ENCODE peak calls at places on chromosome 14, in ten cellular contexts. G is left ventricle myocardium inferior, A is IMR-90, X is pancreas, M is astrocyte of the spinal cord, Y is colonic mucosa, R is sigmoid colon, W is GM12865, E is choroid plexus epithelial cell, N is tibial artery. H is an unnamed sample.
A peak's percentile ranks its signal among the peaks of the same experiment; 100 is the strongest.

GRCh38 chr14:91417983-91418386 is 365 bp upstream of the CCDC88C start:
- DNase-seq in X (peak; percentile 59), E (no peak), N (no peak), Y (no peak), G (no peak), M (no peak), R (no peak), W (peak; percentile 85), A (no peak), H (no peak)

GRCh38 chr14:61388976-61389576 is 67.7 kb downstream of the PRKCH start:
- DNase-seq in N (no peak), W (no peak), A (no peak), X (no peak), G (no peak), R (no peak), M (peak; percentile 6), Y (no peak), E (no peak), H (peak; percentile 42)

GRCh38 chr14:94114589-94115067 is 4.1 kb downstream of the IFI27 start:
- DNase-seq in A (no peak), Y (no peak), M (no peak), X (no peak), N (no peak), R (peak; percentile 51), E (no peak), G (no peak), W (no peak), H (no peak)

GRCh38 chr14:82075566-82075965 is 541.9 kb upstream of the SEL1L start:
- DNase-seq in X (peak; percentile 40), E (peak; percentile 3), A (no peak), N (no peak), G (peak; percentile 16), R (no peak), M (no peak), W (peak; percentile 17), Y (no peak), H (no peak)

GRCh38 chr14:38553586-38553985 is 297.7 kb upstream of the CLEC14A start:
- DNase-seq in M (peak; percentile 82), N (no peak), R (no peak), G (no peak), E (peak; percentile 44), Y (no peak), A (peak; percentile 89), W (no peak), X (no peak), H (peak; percentile 67)

GRCh38 chr14:61342486-61342885 is 21.1 kb downstream of the PRKCH start:
- DNase-seq in E (no peak), A (no peak), R (no peak), W (peak; percentile 59), N (no peak), M (no peak), G (no peak), X (no peak), Y (no peak), H (no peak)

GRCh38 chr14:104598461-104599273 is 5.9 kb downstream of the TMEM179 start:
- DNase-seq in W (no peak), Y (no peak), M (no peak), R (no peak), N (no peak), A (no peak), G (no peak), X (no peak), E (no peak), H (no peak)

GRCh38 chr14:79011091-79011919 is 841.1 kb downstream of the NRXN3 start:
- DNase-seq in N (no peak), Y (peak; percentile 18), A (peak; percentile 84), M (peak; percentile 81), R (no peak), X (peak; percentile 13), W (peak; percentile 45), E (peak; percentile 74), G (no peak), H (peak; percentile 78)

GRCh38 chr14:51682411-51682810 is 30.7 kb downstream of the FRMD6 start:
- DNase-seq in M (no peak), R (no peak), E (peak; percentile 80), W (no peak), N (no peak), X (no peak), Y (no peak), A (peak; percentile 57), G (no peak), H (peak; percentile 66)

GRCh38 chr14:37122288-37122687 is 50.1 kb downstream of the SLC25A21 start:
- DNase-seq in N (no peak), X (no peak), E (peak; percentile 64), Y (no peak), R (no peak), A (peak; percentile 85), M (peak; percentile 86), G (no peak), W (no peak), H (peak; percentile 80)

GRCh38 chr14:85554106-85554505 is 24.2 kb downstream of the FLRT2 start:
- DNase-seq in G (no peak), E (peak; percentile 39), M (no peak), N (no peak), W (no peak), A (peak; percentile 53), Y (no peak), X (no peak), R (no peak), H (no peak)

GRCh38 chr14:73752297-73752992 is 38.3 kb upstream of the PNMA1 start:
- DNase-seq in W (peak; percentile 54), M (peak; percentile 92), X (peak; percentile 58), N (peak; percentile 66), G (peak; percentile 81), R (peak; percentile 96), Y (peak; percentile 81), E (peak; percentile 67), A (peak; percentile 45), H (peak; percentile 29)

GRCh38 chr14:36317650-36318049 is 2.8 kb downstream of the MBIP start:
- DNase-seq in N (no peak), R (no peak), E (no peak), X (no peak), W (no peak), G (no peak), Y (no peak), A (peak; percentile 11), M (no peak), H (peak; percentile 26)

GRCh38 chr14:36665887-36666415 is 4.3 kb downstream of the PAX9 start:
- DNase-seq in X (no peak), G (no peak), Y (no peak), R (no peak), E (no peak), W (no peak), M (no peak), N (no peak), A (no peak), H (no peak)

GRCh38 chr14:35201066-35201465 is 78.7 kb downstream of the PRORP start:
- DNase-seq in M (no peak), X (no peak), A (no peak), N (no peak), W (peak; percentile 5), G (no peak), R (no peak), E (no peak), Y (no peak), H (no peak)

GRCh38 chr14:89828473-89829200 is 125.9 kb downstream of the EFCAB11 start:
- DNase-seq in A (peak; percentile 70), Y (no peak), E (peak; percentile 22), R (no peak), N (no peak), M (no peak), G (no peak), W (no peak), X (no peak), H (no peak)

GRCh38 chr14:89826581-89826980 is 127.9 kb downstream of the EFCAB11 start:
- DNase-seq in G (no peak), M (no peak), A (peak; percentile 22), W (no peak), Y (no peak), N (no peak), X (no peak), R (no peak), E (no peak), H (no peak)

GRCh38 chr14:89833120-89833521 is 121.4 kb downstream of the EFCAB11 start:
- DNase-seq in E (no peak), W (no peak), A (no peak), R (no peak), G (no peak), M (no peak), X (no peak), Y (no peak), N (no peak), H (no peak)

GRCh38 chr14:89823732-89824131 is 130.8 kb downstream of the EFCAB11 start:
- DNase-seq in M (no peak), G (no peak), X (no peak), R (no peak), W (no peak), A (no peak), Y (no peak), E (peak; percentile 8), N (no peak), H (no peak)

GRCh38 chr14:89827260-89827659 is 127.3 kb downstream of the EFCAB11 start:
- DNase-seq in M (no peak), E (no peak), A (no peak), G (no peak), W (no peak), N (peak; percentile 22), R (no peak), Y (no peak), X (no peak), H (no peak)
- H3K4me3 ChIP-seq in M (no peak overlapping the region), E (no peak overlapping the region), A (no peak overlapping the region), G (no peak overlapping the region), W (no peak overlapping the region), N (no peak overlapping the region), R (no peak overlapping the region), Y (no peak overlapping the region), X (no peak overlapping the region), H (no peak overlapping the region)

GRCh38 chr14:106210650-106211049 is 684.3 kb downstream of the TMEM121 start:
- DNase-seq in R (no peak), N (no peak), Y (no peak), A (no peak), M (no peak), E (no peak), G (no peak), W (peak; percentile 8), X (no peak), H (no peak)
- TF ChIP-seq CTCF in R (no peak), N (no peak), Y (no peak), A (no peak), M (no peak), E (no peak), G (no peak), W (peak; percentile 9), X (no peak), H (no peak)

GRCh38 chr14:63759454-63759853 is 31.6 kb upstream of the SGPP1 start:
- DNase-seq in X (no peak), Y (no peak), G (no peak), A (peak; percentile 7), M (peak; percentile 4), W (peak; percentile 75), R (no peak), N (no peak), E (peak; percentile 52), H (peak; percentile 57)
- H3K4me3 ChIP-seq in X (no peak overlapping the region), Y (no peak overlapping the region), G (peak overlapping the region; percentile 45), A (no peak overlapping the region), M (no peak overlapping the region), W (peak overlapping the region; percentile 31), R (no peak overlapping the region), N (no peak overlapping the region), E (peak overlapping the region; percentile 28), H (no peak overlapping the region)

DNA sequence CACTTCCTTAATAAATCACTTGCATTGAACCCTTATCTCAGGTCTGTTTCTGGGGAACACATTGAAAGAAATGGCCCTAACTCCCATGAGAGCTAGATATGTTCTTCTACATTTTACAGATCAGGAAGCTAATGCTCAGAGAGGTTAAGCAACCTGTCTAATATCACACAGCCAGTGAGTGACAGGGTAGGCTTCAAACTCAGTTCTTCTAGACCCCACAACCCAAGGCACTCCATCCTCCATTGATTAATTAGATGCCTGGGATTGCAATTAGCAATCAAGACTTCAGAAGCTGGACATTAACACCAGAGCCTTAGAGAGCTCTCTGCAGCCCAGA is 59.8 kb downstream of the C14orf132 start:
- DNase-seq in A (no peak), R (no peak), N (peak; percentile 7), W (no peak), M (no peak), G (no peak), E (no peak), Y (no peak), X (no peak), H (no peak)
- TF ChIP-seq CTCF in A (no peak), R (no peak), N (no peak), W (no peak), M (no peak), G (no peak), E (no peak), Y (no peak), X (no peak), H (no peak)